ENCODE peak calls at places on chromosomes 7 and 10, in six cellular contexts. U, C, F, O, Q and R are unnamed samples.

GRCh38 chr10:119549247-119549999 is 6.9 kb upstream of the RGS10 start:
- DNase-seq in U (peak; percentile 22), C (no peak), F (no peak), O (no peak), Q (no peak), R (no peak)

GRCh38 chr10:71319800-71320392 is 837 bp downstream of the SLC29A3 start:
- DNase-seq in U (no peak), C (peak; percentile 48), F (no peak), O (no peak), Q (no peak), R (no peak)

GRCh38 chr10:33657154-33657900 is 322.9 kb upstream of the NRP1 start:
- DNase-seq in U (peak; percentile 48), C (no peak), F (peak; percentile 33), O (peak; percentile 29), Q (no peak), R (peak; percentile 87)

GRCh38 chr7:55250313-55250712 is 114.8 kb upstream of the LANCL2 start:
- DNase-seq in U (peak; percentile 31), C (peak; percentile 40), F (peak; percentile 53), O (peak; percentile 67), Q (no peak), R (no peak)

GRCh38 chr10:52677087-52677486 is 95.5 kb downstream of the MBL2 start:
- DNase-seq in U (peak; percentile 19), C (no peak), F (no peak), O (no peak), Q (no peak), R (no peak)

GRCh38 chr7:12769464-12769863 is 82.0 kb downstream of the ARL4A start:
- DNase-seq in U (peak; percentile 15), C (no peak), F (no peak), O (no peak), Q (no peak), R (no peak)

GRCh38 chr7:95922191-95922590 is 149.8 kb downstream of the DYNC1I1 start:
- DNase-seq in U (peak; percentile 50), C (no peak), F (peak; percentile 36), O (no peak), Q (no peak), R (no peak)

GRCh38 chr7:139573871-139574270 is 50.4 kb downstream of the CLEC2L start:
- DNase-seq in U (no peak), C (no peak), F (no peak), O (no peak), Q (no peak), R (no peak)

GRCh38 chr10:93806882-93807281 is 49.1 kb downstream of the LGI1 start:
- DNase-seq in U (peak; percentile 11), C (no peak), F (no peak), O (no peak), Q (no peak), R (no peak)

GRCh38 chr10:44911081-44911540 is at the start of gene TMEM72:
- DNase-seq in U (no peak), C (peak; percentile 95), F (no peak), O (peak; percentile 75), Q (no peak), R (no peak)

GRCh38 chr7:27745064-27745583 is 5.2 kb downstream of the TAX1BP1 start:
- DNase-seq in U (peak; percentile 89), C (peak; percentile 85), F (peak; percentile 81), O (peak; percentile 50), Q (no peak), R (peak; percentile 39)

GRCh38 chr10:70480254-70480861 is 1.8 kb downstream of the PALD1 start:
- DNase-seq in U (no peak), C (peak; percentile 36), F (no peak), O (no peak), Q (no peak), R (no peak)